ENCODE peak calls at places on chromosomes 4 and X, in five cellular contexts. V, X, Q, B and H are unnamed samples.

GRCh38 chr4:27763830-27764525 is 903.3 kb downstream of the STIM2 start:
- DNase-seq in Q (no peak), V (no peak), X (no peak), B (no peak), H (no peak)

GRCh38 chrX:23844502-23845138 is 61.6 kb downstream of the SAT1 start:
- DNase-seq in X (peak; percentile 23), V (peak; percentile 83), B (peak; percentile 65), Q (no peak), H (peak; percentile 72)

GRCh38 chrX:123803331-123803983 is 56.4 kb upstream of the XIAP start:
- DNase-seq in B (peak; percentile 97), Q (no peak), X (peak; percentile 75), V (peak; percentile 91), H (peak; percentile 65)

GRCh38 chr4:147842573-147842972 is 110.7 kb downstream of the ARHGAP10 start:
- DNase-seq in X (peak; percentile 19), B (no peak), Q (no peak), V (no peak), H (no peak)

GRCh38 chrX:16461968-16462367 is 188.0 kb upstream of the S100G start:
- DNase-seq in B (no peak), X (no peak), Q (no peak), V (no peak), H (no peak)

GRCh38 chrX:18964026-18964425 is 19.9 kb downstream of the PHKA2 start:
- DNase-seq in Q (no peak), B (no peak), V (no peak), X (no peak), H (no peak)

GRCh38 chr4:186351672-186352194 is 85.7 kb downstream of the F11 start:
- DNase-seq in B (no peak), X (no peak), V (no peak), Q (no peak), H (no peak)

GRCh38 chr4:100591156-100591876 is 73.5 kb upstream of the EMCN start:
- DNase-seq in V (peak; percentile 47), B (no peak), Q (no peak), X (no peak), H (no peak)

GRCh38 chrX:20952180-20952579 is 422.0 kb upstream of the CNKSR2 start:
- DNase-seq in V (no peak), B (no peak), X (no peak), Q (no peak), H (no peak)

GRCh38 chr4:169791064-169791463 is 33.3 kb upstream of the HPF1 start:
- DNase-seq in V (no peak), B (no peak), X (no peak), Q (no peak), H (no peak)

GRCh38 chrX:46228389-46228788 is 316.8 kb downstream of the ZNF674 start:
- DNase-seq in V (no peak), B (no peak), X (no peak), Q (no peak), H (no peak)

GRCh38 chr4:33107813-33108212 is 2387.6 kb downstream of the PCDH7 start:
- DNase-seq in B (no peak), X (no peak), Q (no peak), V (no peak), H (no peak)

GRCh38 chrX:155068165-155068564 is 2.8 kb downstream of the CMC4 start:
- DNase-seq in X (no peak), Q (no peak), V (peak; percentile 44), B (peak; percentile 46), H (no peak)

GRCh38 chr4:72567821-72568620 is 1.0 kb downstream of the ADAMTS3 start:
- DNase-seq in Q (no peak), X (peak; percentile 72), V (peak; percentile 54), B (peak; percentile 3), H (peak; percentile 16)

GRCh38 chrX:5915783-5916182 is 312.9 kb downstream of the NLGN4X start:
- DNase-seq in X (no peak), Q (no peak), V (no peak), B (no peak), H (no peak)

GRCh38 chr4:16077786-16078185 is 6.0 kb downstream of the PROM1 start:
- DNase-seq in Q (no peak), B (no peak), V (no peak), X (no peak), H (no peak)

GRCh38 chr4:105061136-105061696 is 85.5 kb upstream of the TET2 start:
- DNase-seq in Q (peak; percentile 85), V (peak; percentile 83), X (no peak), B (peak; percentile 2), H (peak; percentile 91)

GRCh38 chr4:184401397-184402171 is 72.8 kb downstream of the IRF2 start:
- DNase-seq in V (peak; percentile 73), X (no peak), Q (no peak), B (no peak), H (no peak)

GRCh38 chrX:121975666-121976065 is 928.3 kb downstream of the GLUD2 start:
- DNase-seq in B (no peak), Q (no peak), X (no peak), V (no peak), H (no peak)

GRCh38 chr4:81003549-81004240 is 26.8 kb upstream of the BMP3 start:
- DNase-seq in Q (peak; percentile 75), V (no peak), X (no peak), B (no peak), H (no peak)

GRCh38 chrX:150365953-150366911 is 3.1 kb downstream of the MAMLD1 start:
- DNase-seq in X (peak; percentile 31), B (no peak), Q (no peak), V (peak; percentile 56), H (no peak)

DNA sequence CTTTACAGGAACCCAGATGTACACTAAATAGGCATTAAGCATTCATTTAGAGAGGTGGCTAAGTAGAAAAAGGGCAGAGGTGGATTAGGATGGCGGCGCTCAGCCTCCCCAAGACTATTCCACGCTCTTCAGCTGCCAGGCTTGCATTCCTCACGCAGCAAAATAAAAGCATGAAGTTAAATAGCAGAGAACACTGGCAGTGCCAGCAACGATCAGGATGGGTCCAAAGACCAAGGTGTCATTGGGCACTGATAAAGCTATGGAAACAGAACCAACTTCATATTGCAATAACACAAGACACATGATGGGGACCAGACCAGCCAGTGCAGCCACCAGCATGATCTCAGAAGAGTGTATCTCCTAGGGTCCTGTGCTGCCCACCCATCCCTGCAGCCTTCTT is 42.0 kb downstream of the TMEM156 start:
- DNase-seq in X (no peak), Q (no peak), V (no peak), B (no peak), H (no peak)
- H3K4me3 ChIP-seq in X (no peak overlapping the region), Q (no peak overlapping the region), V (no peak overlapping the region), B (no peak overlapping the region), H (no peak overlapping the region)

GRCh38 chrX:118116308-118117068 is at the start of gene KLHL13:
- DNase-seq in Q (no peak), V (peak; percentile 51), B (no peak), X (peak; percentile 81), H (peak; percentile 54)
- TF ChIP-seq MYC in Q (no peak), V (no peak), B (no peak), X (no peak), H (no peak)

DNA sequence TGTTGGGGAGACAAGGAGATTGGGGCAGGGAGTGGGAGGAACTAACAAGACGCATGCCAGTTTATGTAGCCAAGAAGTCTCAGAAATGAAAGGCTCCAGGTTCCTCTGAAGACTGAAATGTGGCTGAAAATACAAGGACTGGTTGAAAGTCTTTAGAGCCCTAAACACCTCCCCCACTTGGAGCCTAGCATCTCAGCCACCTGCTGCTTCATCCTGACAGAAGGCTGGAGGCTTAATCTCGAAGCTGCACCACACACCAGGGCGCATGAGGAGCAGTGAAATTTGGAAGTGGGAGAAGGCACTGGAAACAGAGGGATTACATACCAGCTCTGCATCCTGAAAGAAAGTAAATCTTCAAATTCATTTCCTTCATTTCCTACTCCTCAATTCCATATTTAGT is 160.7 kb upstream of the FTHL17 start:
- DNase-seq in X (no peak), V (no peak), B (no peak), Q (no peak), H (no peak)
- H3K4me3 ChIP-seq in X (no peak overlapping the region), V (no peak overlapping the region), B (no peak overlapping the region), Q (no peak overlapping the region), H (no peak overlapping the region)

DNA sequence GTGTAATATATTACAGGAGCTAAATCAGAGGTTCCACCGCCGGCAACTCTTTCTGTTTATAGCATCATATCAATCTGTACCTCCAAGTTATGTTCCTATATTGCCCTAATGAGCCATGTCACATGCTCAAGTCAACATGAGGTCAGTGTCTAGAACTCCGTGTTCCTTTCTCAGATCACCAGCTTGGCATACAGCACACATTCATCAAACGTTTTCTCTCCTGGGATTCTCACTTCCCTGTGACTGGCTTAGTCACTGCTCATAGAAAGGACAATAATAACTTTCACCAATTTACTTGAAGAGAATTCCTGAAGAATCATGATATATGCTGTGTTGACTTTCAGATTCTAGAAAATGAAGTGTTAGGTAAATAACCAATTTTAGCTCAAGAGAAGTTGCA is 531.9 kb upstream of the SPANXN1 start:
- DNase-seq in Q (no peak), V (no peak), X (no peak), B (no peak), H (no peak)
- TF ChIP-seq MYC in Q (no peak), V (no peak), X (no peak), B (no peak), H (no peak)